ENCODE peak calls at places on chromosomes 4 and X, in eight cellular contexts. G, H, Q, A, D, Y, M and T are unnamed samples.

GRCh38 chr4:98728433-98728832 is 70.0 kb upstream of the TSPAN5 start:
- DNase-seq in A (no peak), H (no peak), M (no peak), Q (no peak), G (no peak), D (peak), Y (no peak), T (no peak)

GRCh38 chr4:19999331-19999730 is 252.4 kb upstream of the SLIT2 start:
- DNase-seq in A (no peak), Q (no peak), M (no peak), Y (no peak), G (no peak), H (no peak), D (no peak), T (no peak)

GRCh38 chrX:95885074-95885473 is 799.6 kb upstream of the DIAPH2 start:
- DNase-seq in Q (no peak), D (no peak), H (peak), M (no peak), A (no peak), Y (no peak), G (no peak), T (no peak)

GRCh38 chrX:107894038-107894437 is 68.4 kb downstream of the MID2 start:
- DNase-seq in Q (peak), G (no peak), Y (peak), D (no peak), A (no peak), M (no peak), H (peak), T (peak)

GRCh38 chrX:72296991-72297390 is 8.7 kb downstream of the CITED1 start:
- DNase-seq in A (no peak), M (no peak), Q (no peak), H (no peak), G (no peak), Y (no peak), D (no peak), T (no peak)

GRCh38 chr4:3136454-3136853 is 62.0 kb downstream of the HTT start:
- DNase-seq in Y (peak), H (no peak), D (no peak), Q (no peak), A (no peak), M (no peak), G (no peak), T (no peak)

GRCh38 chr4:20682853-20683252 is 17.4 kb upstream of the PACRGL start:
- DNase-seq in G (no peak), A (no peak), Q (no peak), Y (no peak), D (no peak), H (no peak), M (no peak), T (no peak)

GRCh38 chr4:6751611-6752485 is 30.7 kb upstream of the KIAA0232 start:
- DNase-seq in M (no peak), Y (peak), D (no peak), H (no peak), G (no peak), A (no peak), Q (no peak), T (no peak)

GRCh38 chr4:185138161-185138560 is 4.9 kb upstream of the SLC25A4 start:
- DNase-seq in A (no peak), D (no peak), G (no peak), Y (no peak), Q (no peak), M (no peak), H (no peak), T (no peak)

GRCh38 chr4:629636-629915 is 4.2 kb downstream of the PDE6B start:
- DNase-seq in M (no peak), Q (no peak), Y (no peak), H (no peak), D (no peak), G (no peak), A (no peak), T (no peak)

GRCh38 chr4:118373614-118374255 is 20.9 kb upstream of the PRSS12 start:
- DNase-seq in A (no peak), Y (no peak), Q (no peak), H (no peak), G (no peak), D (peak), M (no peak), T (no peak)

GRCh38 chr4:172099376-172099775 is 286.2 kb downstream of the GALNTL6 start:
- DNase-seq in D (no peak), H (no peak), Y (no peak), Q (no peak), G (no peak), A (no peak), M (no peak), T (no peak)

GRCh38 chrX:19798423-19798822 is 89.0 kb downstream of the SH3KBP1 start:
- DNase-seq in A (no peak), M (no peak), Q (no peak), G (no peak), H (no peak), D (no peak), Y (no peak), T (no peak)

GRCh38 chr4:73998040-73999011 is at the start of gene CXCL5:
- DNase-seq in A (no peak), Y (no peak), G (peak), H (peak), Q (no peak), M (no peak), D (no peak), T (peak)

GRCh38 chr4:61959087-61959486 is 759.0 kb downstream of the ADGRL3 start:
- DNase-seq in Q (no peak), Y (no peak), M (no peak), G (no peak), H (no peak), D (no peak), A (no peak), T (no peak)

GRCh38 chrX:46279214-46279924 is 265.9 kb downstream of the ZNF674 start:
- DNase-seq in Y (peak), G (peak), Q (no peak), D (no peak), H (no peak), M (no peak), A (no peak), T (no peak)

GRCh38 chrX:123846598-123847038 is 13.2 kb upstream of the XIAP start:
- DNase-seq in D (no peak), G (no peak), Q (no peak), Y (no peak), M (no peak), H (no peak), A (no peak), T (no peak)

GRCh38 chrX:139203681-139204575 is 326.6 kb upstream of the F9 start:
- DNase-seq in H (peak), D (no peak), M (peak), Y (no peak), Q (no peak), A (no peak), G (peak), T (no peak)

GRCh38 chrX:12978205-12979010 is 3.5 kb downstream of the TMSB4X start:
- DNase-seq in Q (no peak), D (peak), H (no peak), G (peak), Y (peak), M (no peak), A (no peak), T (peak)

GRCh38 chr4:174697164-174697563 is 131.9 kb downstream of the GLRA3 start:
- DNase-seq in G (no peak), M (no peak), H (no peak), A (no peak), D (no peak), Q (no peak), Y (no peak), T (no peak)

GRCh38 chrX:12115377-12115776 is 22.9 kb upstream of the FRMPD4 start:
- DNase-seq in A (no peak), M (no peak), D (no peak), Y (peak), Q (no peak), H (no peak), G (no peak), T (no peak)

GRCh38 chr4:113141901-113142346 is 92.5 kb downstream of the ANK2 start:
- DNase-seq in M (no peak), A (no peak), Q (peak), G (no peak), D (peak), Y (peak), H (peak), T (peak)